ENCODE peak calls at places on chromosomes 7 and 10, in six cellular contexts. One of them, this sample, is unnamed.
A peak's percentile ranks its signal among the peaks of the same experiment; 100 is the strongest.

GRCh38 chr7:22868509-22868908 is 45.9 kb upstream of the TOMM7 start:
- DNase-seq in Calu3: no peak
- DNase-seq in activated naive CD8-positive, alpha-beta T cell treated with anti-CD3 and anti-CD28 coated beads, Interleukin-2, amount 50 U/mL, for 24 hours: no peak
- DNase-seq in tibial nerve: no peak
- DNase-seq in lung: no peak
- DNase-seq in cardiac septum: no peak
- DNase-seq in this sample: no peak

GRCh38 chr7:156725074-156725473 is 84.5 kb downstream of the RNF32 start:
- DNase-seq in Calu3: no peak
- DNase-seq in activated naive CD8-positive, alpha-beta T cell treated with anti-CD3 and anti-CD28 coated beads, Interleukin-2, amount 50 U/mL, for 24 hours: no peak
- DNase-seq in tibial nerve: no peak
- DNase-seq in lung: no peak
- DNase-seq in cardiac septum: no peak
- DNase-seq in this sample: no peak

GRCh38 chr7:107966701-107967100 is 36.3 kb downstream of the LAMB1 start:
- DNase-seq in Calu3: no peak
- DNase-seq in activated naive CD8-positive, alpha-beta T cell treated with anti-CD3 and anti-CD28 coated beads, Interleukin-2, amount 50 U/mL, for 24 hours: no peak
- DNase-seq in tibial nerve: no peak
- DNase-seq in lung: no peak
- DNase-seq in cardiac septum: peak; percentile 77
- DNase-seq in this sample: no peak

GRCh38 chr7:30474893-30475292 is 3.7 kb downstream of the NOD1 start:
- DNase-seq in Calu3: no peak
- DNase-seq in activated naive CD8-positive, alpha-beta T cell treated with anti-CD3 and anti-CD28 coated beads, Interleukin-2, amount 50 U/mL, for 24 hours: no peak
- DNase-seq in tibial nerve: no peak
- DNase-seq in lung: no peak
- DNase-seq in cardiac septum: no peak
- DNase-seq in this sample: no peak

GRCh38 chr7:67917118-67917755 is 920.6 kb downstream of the TYW1 start:
- DNase-seq in Calu3: no peak
- DNase-seq in activated naive CD8-positive, alpha-beta T cell treated with anti-CD3 and anti-CD28 coated beads, Interleukin-2, amount 50 U/mL, for 24 hours: no peak
- DNase-seq in tibial nerve: no peak
- DNase-seq in lung: no peak
- DNase-seq in cardiac septum: no peak
- DNase-seq in this sample: no peak

GRCh38 chr7:333399-333776 is 43.4 kb downstream of the FOXL3 start:
- DNase-seq in Calu3: peak; percentile 51
- DNase-seq in activated naive CD8-positive, alpha-beta T cell treated with anti-CD3 and anti-CD28 coated beads, Interleukin-2, amount 50 U/mL, for 24 hours: no peak
- DNase-seq in tibial nerve: no peak
- DNase-seq in lung: peak; percentile 55
- DNase-seq in cardiac septum: no peak
- DNase-seq in this sample: peak; percentile 64

GRCh38 chr7:28062197-28062988 is 118.2 kb downstream of the JAZF1 start:
- DNase-seq in Calu3: peak; percentile 91
- DNase-seq in activated naive CD8-positive, alpha-beta T cell treated with anti-CD3 and anti-CD28 coated beads, Interleukin-2, amount 50 U/mL, for 24 hours: peak; percentile 71
- DNase-seq in tibial nerve: peak; percentile 83
- DNase-seq in lung: peak; percentile 70
- DNase-seq in cardiac septum: peak; percentile 80
- DNase-seq in this sample: peak; percentile 75

GRCh38 chr10:103661951-103662405 is 168.5 kb downstream of the NEURL1 start:
- DNase-seq in Calu3: no peak
- DNase-seq in activated naive CD8-positive, alpha-beta T cell treated with anti-CD3 and anti-CD28 coated beads, Interleukin-2, amount 50 U/mL, for 24 hours: no peak
- DNase-seq in tibial nerve: no peak
- DNase-seq in lung: no peak
- DNase-seq in cardiac septum: no peak
- DNase-seq in this sample: no peak

GRCh38 chr7:112079122-112079521 is 127.1 kb downstream of the DOCK4 start:
- DNase-seq in Calu3: no peak
- DNase-seq in activated naive CD8-positive, alpha-beta T cell treated with anti-CD3 and anti-CD28 coated beads, Interleukin-2, amount 50 U/mL, for 24 hours: no peak
- DNase-seq in tibial nerve: no peak
- DNase-seq in lung: no peak
- DNase-seq in cardiac septum: no peak
- DNase-seq in this sample: no peak

GRCh38 chr7:84102213-84102612 is 92.4 kb downstream of the SEMA3A start:
- DNase-seq in Calu3: no peak
- DNase-seq in activated naive CD8-positive, alpha-beta T cell treated with anti-CD3 and anti-CD28 coated beads, Interleukin-2, amount 50 U/mL, for 24 hours: no peak
- DNase-seq in tibial nerve: no peak
- DNase-seq in lung: no peak
- DNase-seq in cardiac septum: no peak
- DNase-seq in this sample: no peak

GRCh38 chr10:126926568-126926967 is 21.3 kb downstream of the DOCK1 start:
- DNase-seq in Calu3: no peak
- DNase-seq in activated naive CD8-positive, alpha-beta T cell treated with anti-CD3 and anti-CD28 coated beads, Interleukin-2, amount 50 U/mL, for 24 hours: no peak
- DNase-seq in tibial nerve: no peak
- DNase-seq in lung: no peak
- DNase-seq in cardiac septum: no peak
- DNase-seq in this sample: no peak

GRCh38 chr7:50976064-50976463 is 193.4 kb upstream of the GRB10 start:
- DNase-seq in Calu3: no peak
- DNase-seq in activated naive CD8-positive, alpha-beta T cell treated with anti-CD3 and anti-CD28 coated beads, Interleukin-2, amount 50 U/mL, for 24 hours: no peak
- DNase-seq in tibial nerve: no peak
- DNase-seq in lung: no peak
- DNase-seq in cardiac septum: no peak
- DNase-seq in this sample: no peak

GRCh38 chr10:102504179-102504975 is 605 bp downstream of the SUFU start:
- DNase-seq in Calu3: no peak
- DNase-seq in activated naive CD8-positive, alpha-beta T cell treated with anti-CD3 and anti-CD28 coated beads, Interleukin-2, amount 50 U/mL, for 24 hours: peak; percentile 41
- DNase-seq in tibial nerve: peak; percentile 8
- DNase-seq in lung: peak; percentile 48
- DNase-seq in cardiac septum: peak; percentile 78
- DNase-seq in this sample: peak; percentile 20

GRCh38 chr10:69838853-69839252 is 37.1 kb downstream of the COL13A1 start:
- DNase-seq in Calu3: no peak
- DNase-seq in activated naive CD8-positive, alpha-beta T cell treated with anti-CD3 and anti-CD28 coated beads, Interleukin-2, amount 50 U/mL, for 24 hours: no peak
- DNase-seq in tibial nerve: no peak
- DNase-seq in lung: no peak
- DNase-seq in cardiac septum: no peak
- DNase-seq in this sample: no peak

GRCh38 chr10:1037098-1037497 is 11.4 kb upstream of the IDI2 start:
- DNase-seq in Calu3: no peak
- DNase-seq in activated naive CD8-positive, alpha-beta T cell treated with anti-CD3 and anti-CD28 coated beads, Interleukin-2, amount 50 U/mL, for 24 hours: no peak
- DNase-seq in tibial nerve: no peak
- DNase-seq in lung: no peak
- DNase-seq in cardiac septum: no peak
- DNase-seq in this sample: no peak

GRCh38 chr10:13842119-13842518 is 255.4 kb downstream of the PRPF18 start:
- DNase-seq in Calu3: no peak
- DNase-seq in activated naive CD8-positive, alpha-beta T cell treated with anti-CD3 and anti-CD28 coated beads, Interleukin-2, amount 50 U/mL, for 24 hours: no peak
- DNase-seq in tibial nerve: no peak
- DNase-seq in lung: no peak
- DNase-seq in cardiac septum: no peak
- DNase-seq in this sample: no peak

GRCh38 chr7:112129655-112130323 is 76.4 kb downstream of the DOCK4 start:
- DNase-seq in Calu3: no peak
- DNase-seq in activated naive CD8-positive, alpha-beta T cell treated with anti-CD3 and anti-CD28 coated beads, Interleukin-2, amount 50 U/mL, for 24 hours: no peak
- DNase-seq in tibial nerve: no peak
- DNase-seq in lung: peak; percentile 50
- DNase-seq in cardiac septum: no peak
- DNase-seq in this sample: no peak

GRCh38 chr10:13659887-13660544 is 73.3 kb downstream of the PRPF18 start:
- DNase-seq in Calu3: peak; percentile 53
- DNase-seq in activated naive CD8-positive, alpha-beta T cell treated with anti-CD3 and anti-CD28 coated beads, Interleukin-2, amount 50 U/mL, for 24 hours: peak; percentile 72
- DNase-seq in tibial nerve: peak; percentile 70
- DNase-seq in lung: peak; percentile 67
- DNase-seq in cardiac septum: peak; percentile 87
- DNase-seq in this sample: peak; percentile 47

GRCh38 chr7:22853674-22854157 is 31.1 kb upstream of the TOMM7 start:
- DNase-seq in Calu3: no peak
- DNase-seq in activated naive CD8-positive, alpha-beta T cell treated with anti-CD3 and anti-CD28 coated beads, Interleukin-2, amount 50 U/mL, for 24 hours: no peak
- DNase-seq in tibial nerve: peak; percentile 36
- DNase-seq in lung: no peak
- DNase-seq in cardiac septum: no peak
- DNase-seq in this sample: no peak

GRCh38 chr10:101050206-101051069 is 11.4 kb upstream of the KAZALD1 start:
- DNase-seq in Calu3: peak; percentile 83
- DNase-seq in activated naive CD8-positive, alpha-beta T cell treated with anti-CD3 and anti-CD28 coated beads, Interleukin-2, amount 50 U/mL, for 24 hours: peak; percentile 87
- DNase-seq in tibial nerve: no peak
- DNase-seq in lung: peak; percentile 70
- DNase-seq in cardiac septum: peak; percentile 85
- DNase-seq in this sample: peak; percentile 59

This sample was measured in mucosa of gallbladder.